ENCODE peak calls at places on chromosomes 5 and 9, in ten cellular contexts. One of them, this sample, is unnamed.

GRCh38 chr5:131394128-131394527 is 130.3 kb downstream of the CDC42SE2 start:
- DNase-seq in left ventricle myocardium superior: no peak
- DNase-seq in central memory CD4-positive, alpha-beta T cell: peak
- DNase-seq in GM10248: peak
- DNase-seq in LoVo: no peak
- DNase-seq in AG10803: no peak
- DNase-seq in DMS153: no peak
- DNase-seq in non-pigmented ciliary epithelial cell: no peak
- DNase-seq in choroid plexus epithelial cell: peak
- DNase-seq in T-helper 9 cell: no peak
- DNase-seq in this sample: no peak

GRCh38 chr5:14136228-14136627 is 6.9 kb upstream of the TRIO start:
- DNase-seq in left ventricle myocardium superior: no peak
- DNase-seq in central memory CD4-positive, alpha-beta T cell: no peak
- DNase-seq in GM10248: no peak
- DNase-seq in LoVo: no peak
- DNase-seq in AG10803: no peak
- DNase-seq in DMS153: no peak
- DNase-seq in non-pigmented ciliary epithelial cell: no peak
- DNase-seq in choroid plexus epithelial cell: no peak
- DNase-seq in T-helper 9 cell: no peak
- DNase-seq in this sample: no peak

GRCh38 chr9:73151653-73152382 is at the start of gene ANXA1:
- DNase-seq in left ventricle myocardium superior: no peak
- DNase-seq in central memory CD4-positive, alpha-beta T cell: peak
- DNase-seq in GM10248: no peak
- DNase-seq in LoVo: peak
- DNase-seq in AG10803: peak
- DNase-seq in DMS153: no peak
- DNase-seq in non-pigmented ciliary epithelial cell: no peak
- DNase-seq in choroid plexus epithelial cell: peak
- DNase-seq in T-helper 9 cell: no peak
- DNase-seq in this sample: no peak

GRCh38 chr5:55154893-55155292 is 5.1 kb upstream of the GPX8 start:
- DNase-seq in left ventricle myocardium superior: no peak
- DNase-seq in central memory CD4-positive, alpha-beta T cell: no peak
- DNase-seq in GM10248: no peak
- DNase-seq in LoVo: no peak
- DNase-seq in AG10803: peak
- DNase-seq in DMS153: no peak
- DNase-seq in non-pigmented ciliary epithelial cell: peak
- DNase-seq in choroid plexus epithelial cell: peak
- DNase-seq in T-helper 9 cell: no peak
- DNase-seq in this sample: no peak

GRCh38 chr5:16995372-16995771 is 59.3 kb upstream of the MYO10 start:
- DNase-seq in left ventricle myocardium superior: no peak
- DNase-seq in central memory CD4-positive, alpha-beta T cell: no peak
- DNase-seq in GM10248: no peak
- DNase-seq in LoVo: no peak
- DNase-seq in AG10803: no peak
- DNase-seq in DMS153: no peak
- DNase-seq in non-pigmented ciliary epithelial cell: no peak
- DNase-seq in choroid plexus epithelial cell: no peak
- DNase-seq in T-helper 9 cell: no peak
- DNase-seq in this sample: no peak

GRCh38 chr5:74630387-74631087 is 10.0 kb downstream of the ENC1 start:
- DNase-seq in left ventricle myocardium superior: no peak
- DNase-seq in central memory CD4-positive, alpha-beta T cell: peak
- DNase-seq in GM10248: no peak
- DNase-seq in LoVo: no peak
- DNase-seq in AG10803: peak
- DNase-seq in DMS153: no peak
- DNase-seq in non-pigmented ciliary epithelial cell: peak
- DNase-seq in choroid plexus epithelial cell: peak
- DNase-seq in T-helper 9 cell: no peak
- DNase-seq in this sample: no peak

GRCh38 chr9:38090170-38090569 is 21.1 kb upstream of the SHB start:
- DNase-seq in left ventricle myocardium superior: no peak
- DNase-seq in central memory CD4-positive, alpha-beta T cell: no peak
- DNase-seq in GM10248: no peak
- DNase-seq in LoVo: no peak
- DNase-seq in AG10803: no peak
- DNase-seq in DMS153: no peak
- DNase-seq in non-pigmented ciliary epithelial cell: no peak
- DNase-seq in choroid plexus epithelial cell: no peak
- DNase-seq in T-helper 9 cell: no peak
- DNase-seq in this sample: no peak

GRCh38 chr9:131112374-131113159 is 12.8 kb upstream of the NUP214 start:
- DNase-seq in left ventricle myocardium superior: no peak
- DNase-seq in central memory CD4-positive, alpha-beta T cell: no peak
- DNase-seq in GM10248: no peak
- DNase-seq in LoVo: no peak
- DNase-seq in AG10803: no peak
- DNase-seq in DMS153: no peak
- DNase-seq in non-pigmented ciliary epithelial cell: no peak
- DNase-seq in choroid plexus epithelial cell: no peak
- DNase-seq in T-helper 9 cell: no peak
- DNase-seq in this sample: no peak

GRCh38 chr9:35906923-35907699 is 1.1 kb downstream of the HRCT1 start:
- DNase-seq in left ventricle myocardium superior: peak
- DNase-seq in central memory CD4-positive, alpha-beta T cell: no peak
- DNase-seq in GM10248: no peak
- DNase-seq in LoVo: peak
- DNase-seq in AG10803: peak
- DNase-seq in DMS153: no peak
- DNase-seq in non-pigmented ciliary epithelial cell: peak
- DNase-seq in choroid plexus epithelial cell: peak
- DNase-seq in T-helper 9 cell: no peak
- DNase-seq in this sample: no peak

GRCh38 chr5:127697894-127698600 is 5.1 kb upstream of the CCDC192 start:
- DNase-seq in left ventricle myocardium superior: no peak
- DNase-seq in central memory CD4-positive, alpha-beta T cell: no peak
- DNase-seq in GM10248: no peak
- DNase-seq in LoVo: peak
- DNase-seq in AG10803: no peak
- DNase-seq in DMS153: no peak
- DNase-seq in non-pigmented ciliary epithelial cell: peak
- DNase-seq in choroid plexus epithelial cell: peak
- DNase-seq in T-helper 9 cell: no peak
- DNase-seq in this sample: no peak

GRCh38 chr9:72333758-72334157 is 31.2 kb downstream of the ZFAND5 start:
- DNase-seq in left ventricle myocardium superior: no peak
- DNase-seq in central memory CD4-positive, alpha-beta T cell: no peak
- DNase-seq in GM10248: no peak
- DNase-seq in LoVo: no peak
- DNase-seq in AG10803: no peak
- DNase-seq in DMS153: no peak
- DNase-seq in non-pigmented ciliary epithelial cell: no peak
- DNase-seq in choroid plexus epithelial cell: no peak
- DNase-seq in T-helper 9 cell: no peak
- DNase-seq in this sample: no peak

GRCh38 chr5:107593009-107593408 is 77.7 kb downstream of the EFNA5 start:
- DNase-seq in left ventricle myocardium superior: no peak
- DNase-seq in central memory CD4-positive, alpha-beta T cell: no peak
- DNase-seq in GM10248: no peak
- DNase-seq in LoVo: no peak
- DNase-seq in AG10803: no peak
- DNase-seq in DMS153: no peak
- DNase-seq in non-pigmented ciliary epithelial cell: no peak
- DNase-seq in choroid plexus epithelial cell: no peak
- DNase-seq in T-helper 9 cell: no peak
- DNase-seq in this sample: peak

GRCh38 chr5:133777951-133778350 is 165.6 kb upstream of the FSTL4 start:
- DNase-seq in left ventricle myocardium superior: no peak
- DNase-seq in central memory CD4-positive, alpha-beta T cell: no peak
- DNase-seq in GM10248: no peak
- DNase-seq in LoVo: no peak
- DNase-seq in AG10803: no peak
- DNase-seq in DMS153: no peak
- DNase-seq in non-pigmented ciliary epithelial cell: no peak
- DNase-seq in choroid plexus epithelial cell: no peak
- DNase-seq in T-helper 9 cell: no peak
- DNase-seq in this sample: no peak

GRCh38 chr5:172795401-172795977 is 24.5 kb upstream of the DUSP1 start:
- DNase-seq in left ventricle myocardium superior: peak
- DNase-seq in central memory CD4-positive, alpha-beta T cell: no peak
- DNase-seq in GM10248: no peak
- DNase-seq in LoVo: no peak
- DNase-seq in AG10803: peak
- DNase-seq in DMS153: no peak
- DNase-seq in non-pigmented ciliary epithelial cell: peak
- DNase-seq in choroid plexus epithelial cell: peak
- DNase-seq in T-helper 9 cell: no peak
- DNase-seq in this sample: no peak

GRCh38 chr5:173623789-173624188 is 7.3 kb upstream of the BOD1 start:
- DNase-seq in left ventricle myocardium superior: no peak
- DNase-seq in central memory CD4-positive, alpha-beta T cell: no peak
- DNase-seq in GM10248: no peak
- DNase-seq in LoVo: no peak
- DNase-seq in AG10803: no peak
- DNase-seq in DMS153: no peak
- DNase-seq in non-pigmented ciliary epithelial cell: no peak
- DNase-seq in choroid plexus epithelial cell: no peak
- DNase-seq in T-helper 9 cell: no peak
- DNase-seq in this sample: no peak

GRCh38 chr5:31640024-31640423 is 1.1 kb downstream of the PDZD2 start:
- DNase-seq in left ventricle myocardium superior: peak
- DNase-seq in central memory CD4-positive, alpha-beta T cell: no peak
- DNase-seq in GM10248: no peak
- DNase-seq in LoVo: no peak
- DNase-seq in AG10803: no peak
- DNase-seq in DMS153: no peak
- DNase-seq in non-pigmented ciliary epithelial cell: no peak
- DNase-seq in choroid plexus epithelial cell: no peak
- DNase-seq in T-helper 9 cell: no peak
- DNase-seq in this sample: no peak

GRCh38 chr5:159605585-159605984 is 275.3 kb upstream of the IL12B start:
- DNase-seq in left ventricle myocardium superior: peak
- DNase-seq in central memory CD4-positive, alpha-beta T cell: no peak
- DNase-seq in GM10248: no peak
- DNase-seq in LoVo: no peak
- DNase-seq in AG10803: peak
- DNase-seq in DMS153: no peak
- DNase-seq in non-pigmented ciliary epithelial cell: peak
- DNase-seq in choroid plexus epithelial cell: peak
- DNase-seq in T-helper 9 cell: no peak
- DNase-seq in this sample: no peak

GRCh38 chr9:89010056-89010455 is 18.8 kb downstream of the S1PR3 start:
- DNase-seq in left ventricle myocardium superior: no peak
- DNase-seq in central memory CD4-positive, alpha-beta T cell: no peak
- DNase-seq in GM10248: no peak
- DNase-seq in LoVo: no peak
- DNase-seq in AG10803: no peak
- DNase-seq in DMS153: no peak
- DNase-seq in non-pigmented ciliary epithelial cell: no peak
- DNase-seq in choroid plexus epithelial cell: no peak
- DNase-seq in T-helper 9 cell: no peak
- DNase-seq in this sample: no peak

GRCh38 chr9:6216951-6217350 is 1.3 kb downstream of the IL33 start:
- DNase-seq in left ventricle myocardium superior: no peak
- DNase-seq in central memory CD4-positive, alpha-beta T cell: no peak
- DNase-seq in GM10248: no peak
- DNase-seq in LoVo: no peak
- DNase-seq in AG10803: no peak
- DNase-seq in DMS153: no peak
- DNase-seq in non-pigmented ciliary epithelial cell: no peak
- DNase-seq in choroid plexus epithelial cell: no peak
- DNase-seq in T-helper 9 cell: no peak
- DNase-seq in this sample: no peak

GRCh38 chr5:7592910-7593309 is 197.0 kb downstream of the ADCY2 start:
- DNase-seq in left ventricle myocardium superior: no peak
- DNase-seq in central memory CD4-positive, alpha-beta T cell: no peak
- DNase-seq in GM10248: no peak
- DNase-seq in LoVo: no peak
- DNase-seq in AG10803: peak
- DNase-seq in DMS153: no peak
- DNase-seq in non-pigmented ciliary epithelial cell: no peak
- DNase-seq in choroid plexus epithelial cell: no peak
- DNase-seq in T-helper 9 cell: no peak
- DNase-seq in this sample: peak

GRCh38 chr9:105296445-105296844 is 52.0 kb downstream of the SLC44A1 start:
- DNase-seq in left ventricle myocardium superior: no peak
- DNase-seq in central memory CD4-positive, alpha-beta T cell: no peak
- DNase-seq in GM10248: no peak
- DNase-seq in LoVo: no peak
- DNase-seq in AG10803: no peak
- DNase-seq in DMS153: no peak
- DNase-seq in non-pigmented ciliary epithelial cell: no peak
- DNase-seq in choroid plexus epithelial cell: no peak
- DNase-seq in T-helper 9 cell: no peak
- DNase-seq in this sample: no peak

GRCh38 chr9:34991833-34992375 is 2.4 kb downstream of the DNAJB5 start:
- DNase-seq in left ventricle myocardium superior: peak
- DNase-seq in central memory CD4-positive, alpha-beta T cell: no peak
- DNase-seq in GM10248: no peak
- DNase-seq in LoVo: no peak
- DNase-seq in AG10803: no peak
- DNase-seq in DMS153: no peak
- DNase-seq in non-pigmented ciliary epithelial cell: no peak
- DNase-seq in choroid plexus epithelial cell: peak
- DNase-seq in T-helper 9 cell: no peak
- DNase-seq in this sample: no peak

GRCh38 chr9:137971477-137972138 is 94.0 kb downstream of the CACNA1B start:
- DNase-seq in left ventricle myocardium superior: peak
- DNase-seq in central memory CD4-positive, alpha-beta T cell: no peak
- DNase-seq in GM10248: no peak
- DNase-seq in LoVo: no peak
- DNase-seq in AG10803: no peak
- DNase-seq in DMS153: no peak
- DNase-seq in non-pigmented ciliary epithelial cell: no peak
- DNase-seq in choroid plexus epithelial cell: no peak
- DNase-seq in T-helper 9 cell: no peak
- DNase-seq in this sample: no peak

GRCh38 chr5:132466453-132467291 is 23.9 kb downstream of the IRF1 start:
- DNase-seq in left ventricle myocardium superior: peak
- DNase-seq in central memory CD4-positive, alpha-beta T cell: peak
- DNase-seq in GM10248: peak
- DNase-seq in LoVo: no peak
- DNase-seq in AG10803: peak
- DNase-seq in DMS153: no peak
- DNase-seq in non-pigmented ciliary epithelial cell: no peak
- DNase-seq in choroid plexus epithelial cell: peak
- DNase-seq in T-helper 9 cell: peak
- DNase-seq in this sample: no peak

GRCh38 chr5:10762776-10763500 is 1.9 kb upstream of the DAP start:
- DNase-seq in left ventricle myocardium superior: no peak
- DNase-seq in central memory CD4-positive, alpha-beta T cell: no peak
- DNase-seq in GM10248: no peak
- DNase-seq in LoVo: no peak
- DNase-seq in AG10803: no peak
- DNase-seq in DMS153: no peak
- DNase-seq in non-pigmented ciliary epithelial cell: no peak
- DNase-seq in choroid plexus epithelial cell: no peak
- DNase-seq in T-helper 9 cell: no peak
- DNase-seq in this sample: no peak

GRCh38 chr5:10420926-10421325 is 20.8 kb upstream of the ROPN1L start:
- DNase-seq in left ventricle myocardium superior: no peak
- DNase-seq in central memory CD4-positive, alpha-beta T cell: no peak
- DNase-seq in GM10248: no peak
- DNase-seq in LoVo: no peak
- DNase-seq in AG10803: peak
- DNase-seq in DMS153: no peak
- DNase-seq in non-pigmented ciliary epithelial cell: no peak
- DNase-seq in choroid plexus epithelial cell: peak
- DNase-seq in T-helper 9 cell: no peak
- DNase-seq in this sample: no peak